ENCODE peak calls at places on chromosomes 16 and 17, in nine cellular contexts. One of them, this sample, is unnamed.

GRCh38 chr16:3945751-3946603 is 65.5 kb upstream of the CREBBP start:
- DNase-seq in activated T-cell treated with anti-CD3 and anti-CD28 coated beads, Interleukin-2, amount 50 U/mL, for 72 hours: no peak
- DNase-seq in central memory CD4-positive, alpha-beta T cell: no peak
- DNase-seq in activated CD4-positive, alpha-beta T cell treated with anti-CD3 and anti-CD28 coated beads, Interleukin-2, amount 50 U/mL, for 1 hour: no peak
- DNase-seq in GM10248: no peak
- DNase-seq in A549: peak; percentile 71
- DNase-seq in left cardiac atrium: peak; percentile 56
- DNase-seq in A172: peak; percentile 98
- DNase-seq in activated naive CD8-positive, alpha-beta T cell treated with anti-CD3 and anti-CD28 coated beads, Interleukin-2, amount 10 ng/mL, durations not matched to agents 7 days and 5 days: no peak
- DNase-seq in this sample: no peak

GRCh38 chr16:30740364-30741251 is 7.6 kb upstream of the PHKG2 start:
- DNase-seq in central memory CD4-positive, alpha-beta T cell: no peak
- DNase-seq in A172: peak; percentile 97
- DNase-seq in activated CD4-positive, alpha-beta T cell treated with anti-CD3 and anti-CD28 coated beads, Interleukin-2, amount 50 U/mL, for 1 hour: no peak
- DNase-seq in left cardiac atrium: peak; percentile 89
- DNase-seq in activated naive CD8-positive, alpha-beta T cell treated with anti-CD3 and anti-CD28 coated beads, Interleukin-2, amount 10 ng/mL, durations not matched to agents 7 days and 5 days: no peak
- DNase-seq in A549: peak; percentile 85
- DNase-seq in GM10248: no peak
- DNase-seq in activated T-cell treated with anti-CD3 and anti-CD28 coated beads, Interleukin-2, amount 50 U/mL, for 72 hours: peak; percentile 35
- DNase-seq in this sample: no peak

GRCh38 chr16:27430512-27430911 is 28.5 kb downstream of the IL21R start:
- DNase-seq in central memory CD4-positive, alpha-beta T cell: no peak
- DNase-seq in left cardiac atrium: no peak
- DNase-seq in GM10248: no peak
- DNase-seq in activated T-cell treated with anti-CD3 and anti-CD28 coated beads, Interleukin-2, amount 50 U/mL, for 72 hours: no peak
- DNase-seq in activated naive CD8-positive, alpha-beta T cell treated with anti-CD3 and anti-CD28 coated beads, Interleukin-2, amount 10 ng/mL, durations not matched to agents 7 days and 5 days: no peak
- DNase-seq in A549: no peak
- DNase-seq in A172: no peak
- DNase-seq in activated CD4-positive, alpha-beta T cell treated with anti-CD3 and anti-CD28 coated beads, Interleukin-2, amount 50 U/mL, for 1 hour: no peak
- DNase-seq in this sample: no peak

GRCh38 chr17:27532269-27533067 is 76.2 kb downstream of the KSR1 start:
- DNase-seq in central memory CD4-positive, alpha-beta T cell: no peak
- DNase-seq in activated T-cell treated with anti-CD3 and anti-CD28 coated beads, Interleukin-2, amount 50 U/mL, for 72 hours: no peak
- DNase-seq in activated naive CD8-positive, alpha-beta T cell treated with anti-CD3 and anti-CD28 coated beads, Interleukin-2, amount 10 ng/mL, durations not matched to agents 7 days and 5 days: no peak
- DNase-seq in GM10248: no peak
- DNase-seq in activated CD4-positive, alpha-beta T cell treated with anti-CD3 and anti-CD28 coated beads, Interleukin-2, amount 50 U/mL, for 1 hour: no peak
- DNase-seq in A549: no peak
- DNase-seq in left cardiac atrium: peak; percentile 48
- DNase-seq in A172: no peak
- DNase-seq in this sample: no peak

GRCh38 chr16:23668225-23668624 is 10.5 kb upstream of the PLK1 start:
- DNase-seq in left cardiac atrium: no peak
- DNase-seq in central memory CD4-positive, alpha-beta T cell: no peak
- DNase-seq in A172: no peak
- DNase-seq in activated CD4-positive, alpha-beta T cell treated with anti-CD3 and anti-CD28 coated beads, Interleukin-2, amount 50 U/mL, for 1 hour: no peak
- DNase-seq in activated T-cell treated with anti-CD3 and anti-CD28 coated beads, Interleukin-2, amount 50 U/mL, for 72 hours: no peak
- DNase-seq in activated naive CD8-positive, alpha-beta T cell treated with anti-CD3 and anti-CD28 coated beads, Interleukin-2, amount 10 ng/mL, durations not matched to agents 7 days and 5 days: no peak
- DNase-seq in GM10248: no peak
- DNase-seq in A549: no peak
- DNase-seq in this sample: no peak

GRCh38 chr16:1506494-1507213 is 13.5 kb downstream of the TELO2 start:
- DNase-seq in GM10248: no peak
- DNase-seq in activated naive CD8-positive, alpha-beta T cell treated with anti-CD3 and anti-CD28 coated beads, Interleukin-2, amount 10 ng/mL, durations not matched to agents 7 days and 5 days: no peak
- DNase-seq in central memory CD4-positive, alpha-beta T cell: no peak
- DNase-seq in A172: no peak
- DNase-seq in activated T-cell treated with anti-CD3 and anti-CD28 coated beads, Interleukin-2, amount 50 U/mL, for 72 hours: no peak
- DNase-seq in left cardiac atrium: no peak
- DNase-seq in activated CD4-positive, alpha-beta T cell treated with anti-CD3 and anti-CD28 coated beads, Interleukin-2, amount 50 U/mL, for 1 hour: no peak
- DNase-seq in A549: no peak
- DNase-seq in this sample: no peak

GRCh38 chr16:50955311-50955710 is 195.8 kb downstream of the SALL1 start:
- DNase-seq in A172: no peak
- DNase-seq in left cardiac atrium: no peak
- DNase-seq in activated naive CD8-positive, alpha-beta T cell treated with anti-CD3 and anti-CD28 coated beads, Interleukin-2, amount 10 ng/mL, durations not matched to agents 7 days and 5 days: no peak
- DNase-seq in central memory CD4-positive, alpha-beta T cell: no peak
- DNase-seq in A549: no peak
- DNase-seq in GM10248: no peak
- DNase-seq in activated T-cell treated with anti-CD3 and anti-CD28 coated beads, Interleukin-2, amount 50 U/mL, for 72 hours: no peak
- DNase-seq in activated CD4-positive, alpha-beta T cell treated with anti-CD3 and anti-CD28 coated beads, Interleukin-2, amount 50 U/mL, for 1 hour: no peak
- DNase-seq in this sample: no peak

GRCh38 chr16:72427001-72427785 is 255.2 kb upstream of the PMFBP1 start:
- DNase-seq in left cardiac atrium: no peak
- DNase-seq in A549: no peak
- DNase-seq in GM10248: no peak
- DNase-seq in central memory CD4-positive, alpha-beta T cell: no peak
- DNase-seq in activated naive CD8-positive, alpha-beta T cell treated with anti-CD3 and anti-CD28 coated beads, Interleukin-2, amount 10 ng/mL, durations not matched to agents 7 days and 5 days: no peak
- DNase-seq in activated T-cell treated with anti-CD3 and anti-CD28 coated beads, Interleukin-2, amount 50 U/mL, for 72 hours: no peak
- DNase-seq in A172: no peak
- DNase-seq in activated CD4-positive, alpha-beta T cell treated with anti-CD3 and anti-CD28 coated beads, Interleukin-2, amount 50 U/mL, for 1 hour: no peak
- DNase-seq in this sample: no peak

GRCh38 chr17:21029032-21029431 is 13.8 kb downstream of the USP22 start:
- DNase-seq in activated CD4-positive, alpha-beta T cell treated with anti-CD3 and anti-CD28 coated beads, Interleukin-2, amount 50 U/mL, for 1 hour: no peak
- DNase-seq in A172: no peak
- DNase-seq in central memory CD4-positive, alpha-beta T cell: no peak
- DNase-seq in GM10248: no peak
- DNase-seq in activated naive CD8-positive, alpha-beta T cell treated with anti-CD3 and anti-CD28 coated beads, Interleukin-2, amount 10 ng/mL, durations not matched to agents 7 days and 5 days: no peak
- DNase-seq in activated T-cell treated with anti-CD3 and anti-CD28 coated beads, Interleukin-2, amount 50 U/mL, for 72 hours: peak; percentile 64
- DNase-seq in left cardiac atrium: peak; percentile 52
- DNase-seq in A549: peak; percentile 30
- DNase-seq in this sample: no peak

GRCh38 chr17:67049025-67049739 is 4.8 kb downstream of the CACNG1 start:
- DNase-seq in activated naive CD8-positive, alpha-beta T cell treated with anti-CD3 and anti-CD28 coated beads, Interleukin-2, amount 10 ng/mL, durations not matched to agents 7 days and 5 days: no peak
- DNase-seq in central memory CD4-positive, alpha-beta T cell: no peak
- DNase-seq in activated CD4-positive, alpha-beta T cell treated with anti-CD3 and anti-CD28 coated beads, Interleukin-2, amount 50 U/mL, for 1 hour: no peak
- DNase-seq in A172: no peak
- DNase-seq in left cardiac atrium: no peak
- DNase-seq in activated T-cell treated with anti-CD3 and anti-CD28 coated beads, Interleukin-2, amount 50 U/mL, for 72 hours: no peak
- DNase-seq in GM10248: no peak
- DNase-seq in A549: no peak
- DNase-seq in this sample: no peak

GRCh38 chr16:58299757-58300349 is 5.0 kb upstream of the PRSS54 start:
- DNase-seq in GM10248: no peak
- DNase-seq in activated naive CD8-positive, alpha-beta T cell treated with anti-CD3 and anti-CD28 coated beads, Interleukin-2, amount 10 ng/mL, durations not matched to agents 7 days and 5 days: no peak
- DNase-seq in A172: peak; percentile 37
- DNase-seq in activated CD4-positive, alpha-beta T cell treated with anti-CD3 and anti-CD28 coated beads, Interleukin-2, amount 50 U/mL, for 1 hour: no peak
- DNase-seq in activated T-cell treated with anti-CD3 and anti-CD28 coated beads, Interleukin-2, amount 50 U/mL, for 72 hours: peak; percentile 34
- DNase-seq in central memory CD4-positive, alpha-beta T cell: no peak
- DNase-seq in left cardiac atrium: no peak
- DNase-seq in A549: peak; percentile 12
- DNase-seq in this sample: peak; percentile 33

GRCh38 chr16:30902070-30902972 is 5.9 kb downstream of the CTF1 start:
- DNase-seq in activated naive CD8-positive, alpha-beta T cell treated with anti-CD3 and anti-CD28 coated beads, Interleukin-2, amount 10 ng/mL, durations not matched to agents 7 days and 5 days: peak; percentile 87
- DNase-seq in activated T-cell treated with anti-CD3 and anti-CD28 coated beads, Interleukin-2, amount 50 U/mL, for 72 hours: peak; percentile 82
- DNase-seq in activated CD4-positive, alpha-beta T cell treated with anti-CD3 and anti-CD28 coated beads, Interleukin-2, amount 50 U/mL, for 1 hour: peak; percentile 48
- DNase-seq in left cardiac atrium: peak; percentile 79
- DNase-seq in GM10248: peak; percentile 85
- DNase-seq in A549: peak; percentile 77
- DNase-seq in central memory CD4-positive, alpha-beta T cell: peak; percentile 57
- DNase-seq in A172: no peak
- DNase-seq in this sample: peak; percentile 81

GRCh38 chr16:13957197-13958078 is 37.5 kb downstream of the ERCC4 start:
- DNase-seq in activated T-cell treated with anti-CD3 and anti-CD28 coated beads, Interleukin-2, amount 50 U/mL, for 72 hours: peak; percentile 19
- DNase-seq in A172: peak; percentile 97
- DNase-seq in A549: peak; percentile 99
- DNase-seq in GM10248: peak; percentile 59
- DNase-seq in central memory CD4-positive, alpha-beta T cell: no peak
- DNase-seq in activated naive CD8-positive, alpha-beta T cell treated with anti-CD3 and anti-CD28 coated beads, Interleukin-2, amount 10 ng/mL, durations not matched to agents 7 days and 5 days: no peak
- DNase-seq in activated CD4-positive, alpha-beta T cell treated with anti-CD3 and anti-CD28 coated beads, Interleukin-2, amount 50 U/mL, for 1 hour: no peak
- DNase-seq in left cardiac atrium: peak; percentile 74
- DNase-seq in this sample: no peak

GRCh38 chr17:27929990-27930389 is 36.8 kb upstream of the LYRM9 start:
- DNase-seq in A172: no peak
- DNase-seq in activated T-cell treated with anti-CD3 and anti-CD28 coated beads, Interleukin-2, amount 50 U/mL, for 72 hours: no peak
- DNase-seq in activated naive CD8-positive, alpha-beta T cell treated with anti-CD3 and anti-CD28 coated beads, Interleukin-2, amount 10 ng/mL, durations not matched to agents 7 days and 5 days: no peak
- DNase-seq in A549: peak; percentile 9
- DNase-seq in left cardiac atrium: no peak
- DNase-seq in activated CD4-positive, alpha-beta T cell treated with anti-CD3 and anti-CD28 coated beads, Interleukin-2, amount 50 U/mL, for 1 hour: no peak
- DNase-seq in GM10248: no peak
- DNase-seq in central memory CD4-positive, alpha-beta T cell: no peak
- DNase-seq in this sample: no peak

GRCh38 chr16:31429314-31429713 is 1.2 kb upstream of the COX6A2 start:
- DNase-seq in left cardiac atrium: no peak
- DNase-seq in activated CD4-positive, alpha-beta T cell treated with anti-CD3 and anti-CD28 coated beads, Interleukin-2, amount 50 U/mL, for 1 hour: no peak
- DNase-seq in activated T-cell treated with anti-CD3 and anti-CD28 coated beads, Interleukin-2, amount 50 U/mL, for 72 hours: no peak
- DNase-seq in activated naive CD8-positive, alpha-beta T cell treated with anti-CD3 and anti-CD28 coated beads, Interleukin-2, amount 10 ng/mL, durations not matched to agents 7 days and 5 days: no peak
- DNase-seq in A172: no peak
- DNase-seq in GM10248: no peak
- DNase-seq in A549: no peak
- DNase-seq in central memory CD4-positive, alpha-beta T cell: no peak
- DNase-seq in this sample: no peak

GRCh38 chr16:78134944-78135619 is 35.6 kb downstream of the WWOX start:
- DNase-seq in left cardiac atrium: no peak
- DNase-seq in activated CD4-positive, alpha-beta T cell treated with anti-CD3 and anti-CD28 coated beads, Interleukin-2, amount 50 U/mL, for 1 hour: no peak
- DNase-seq in activated naive CD8-positive, alpha-beta T cell treated with anti-CD3 and anti-CD28 coated beads, Interleukin-2, amount 10 ng/mL, durations not matched to agents 7 days and 5 days: no peak
- DNase-seq in GM10248: no peak
- DNase-seq in A172: no peak
- DNase-seq in central memory CD4-positive, alpha-beta T cell: no peak
- DNase-seq in A549: no peak
- DNase-seq in activated T-cell treated with anti-CD3 and anti-CD28 coated beads, Interleukin-2, amount 50 U/mL, for 72 hours: no peak
- DNase-seq in this sample: no peak

GRCh38 chr16:24430937-24431760 is 108.2 kb upstream of the RBBP6 start:
- DNase-seq in activated T-cell treated with anti-CD3 and anti-CD28 coated beads, Interleukin-2, amount 50 U/mL, for 72 hours: peak; percentile 1
- DNase-seq in left cardiac atrium: no peak
- DNase-seq in activated naive CD8-positive, alpha-beta T cell treated with anti-CD3 and anti-CD28 coated beads, Interleukin-2, amount 10 ng/mL, durations not matched to agents 7 days and 5 days: no peak
- DNase-seq in GM10248: no peak
- DNase-seq in activated CD4-positive, alpha-beta T cell treated with anti-CD3 and anti-CD28 coated beads, Interleukin-2, amount 50 U/mL, for 1 hour: no peak
- DNase-seq in A172: peak; percentile 73
- DNase-seq in A549: peak; percentile 42
- DNase-seq in central memory CD4-positive, alpha-beta T cell: no peak
- DNase-seq in this sample: no peak

GRCh38 chr17:3911271-3912053 is 4.8 kb downstream of the P2RX1 start:
- DNase-seq in GM10248: peak; percentile 88
- DNase-seq in activated T-cell treated with anti-CD3 and anti-CD28 coated beads, Interleukin-2, amount 50 U/mL, for 72 hours: peak; percentile 60
- DNase-seq in central memory CD4-positive, alpha-beta T cell: peak; percentile 86
- DNase-seq in A549: no peak
- DNase-seq in activated CD4-positive, alpha-beta T cell treated with anti-CD3 and anti-CD28 coated beads, Interleukin-2, amount 50 U/mL, for 1 hour: peak; percentile 65
- DNase-seq in activated naive CD8-positive, alpha-beta T cell treated with anti-CD3 and anti-CD28 coated beads, Interleukin-2, amount 10 ng/mL, durations not matched to agents 7 days and 5 days: peak; percentile 67
- DNase-seq in left cardiac atrium: peak; percentile 64
- DNase-seq in A172: no peak
- DNase-seq in this sample: peak; percentile 86

GRCh38 chr17:81805707-81806460 is 1.9 kb downstream of the GCGR start:
- DNase-seq in A172: no peak
- DNase-seq in central memory CD4-positive, alpha-beta T cell: no peak
- DNase-seq in left cardiac atrium: no peak
- DNase-seq in activated naive CD8-positive, alpha-beta T cell treated with anti-CD3 and anti-CD28 coated beads, Interleukin-2, amount 10 ng/mL, durations not matched to agents 7 days and 5 days: no peak
- DNase-seq in activated CD4-positive, alpha-beta T cell treated with anti-CD3 and anti-CD28 coated beads, Interleukin-2, amount 50 U/mL, for 1 hour: no peak
- DNase-seq in GM10248: no peak
- DNase-seq in A549: no peak
- DNase-seq in activated T-cell treated with anti-CD3 and anti-CD28 coated beads, Interleukin-2, amount 50 U/mL, for 72 hours: no peak
- DNase-seq in this sample: no peak

GRCh38 chr17:57889892-57890856 is 40.3 kb upstream of the MRPS23 start:
- DNase-seq in activated naive CD8-positive, alpha-beta T cell treated with anti-CD3 and anti-CD28 coated beads, Interleukin-2, amount 10 ng/mL, durations not matched to agents 7 days and 5 days: no peak
- DNase-seq in central memory CD4-positive, alpha-beta T cell: no peak
- DNase-seq in A549: peak; percentile 72
- DNase-seq in activated CD4-positive, alpha-beta T cell treated with anti-CD3 and anti-CD28 coated beads, Interleukin-2, amount 50 U/mL, for 1 hour: no peak
- DNase-seq in GM10248: no peak
- DNase-seq in activated T-cell treated with anti-CD3 and anti-CD28 coated beads, Interleukin-2, amount 50 U/mL, for 72 hours: no peak
- DNase-seq in left cardiac atrium: peak; percentile 84
- DNase-seq in A172: peak; percentile 80
- DNase-seq in this sample: no peak

GRCh38 chr17:80103061-80103481 is 1.7 kb downstream of the GAA start:
- DNase-seq in activated T-cell treated with anti-CD3 and anti-CD28 coated beads, Interleukin-2, amount 50 U/mL, for 72 hours: no peak
- DNase-seq in GM10248: no peak
- DNase-seq in left cardiac atrium: no peak
- DNase-seq in central memory CD4-positive, alpha-beta T cell: no peak
- DNase-seq in activated CD4-positive, alpha-beta T cell treated with anti-CD3 and anti-CD28 coated beads, Interleukin-2, amount 50 U/mL, for 1 hour: no peak
- DNase-seq in A549: no peak
- DNase-seq in A172: no peak
- DNase-seq in activated naive CD8-positive, alpha-beta T cell treated with anti-CD3 and anti-CD28 coated beads, Interleukin-2, amount 10 ng/mL, durations not matched to agents 7 days and 5 days: no peak
- DNase-seq in this sample: no peak

GRCh38 chr17:60170835-60171752 is 21.3 kb downstream of the CA4 start:
- DNase-seq in GM10248: no peak
- DNase-seq in A549: no peak
- DNase-seq in central memory CD4-positive, alpha-beta T cell: no peak
- DNase-seq in activated naive CD8-positive, alpha-beta T cell treated with anti-CD3 and anti-CD28 coated beads, Interleukin-2, amount 10 ng/mL, durations not matched to agents 7 days and 5 days: no peak
- DNase-seq in left cardiac atrium: no peak
- DNase-seq in activated CD4-positive, alpha-beta T cell treated with anti-CD3 and anti-CD28 coated beads, Interleukin-2, amount 50 U/mL, for 1 hour: no peak
- DNase-seq in activated T-cell treated with anti-CD3 and anti-CD28 coated beads, Interleukin-2, amount 50 U/mL, for 72 hours: no peak
- DNase-seq in A172: no peak
- DNase-seq in this sample: no peak

GRCh38 chr16:89130448-89130847 is 36.8 kb downstream of the ACSF3 start:
- DNase-seq in central memory CD4-positive, alpha-beta T cell: no peak
- DNase-seq in activated CD4-positive, alpha-beta T cell treated with anti-CD3 and anti-CD28 coated beads, Interleukin-2, amount 50 U/mL, for 1 hour: no peak
- DNase-seq in A172: no peak
- DNase-seq in A549: no peak
- DNase-seq in left cardiac atrium: no peak
- DNase-seq in activated T-cell treated with anti-CD3 and anti-CD28 coated beads, Interleukin-2, amount 50 U/mL, for 72 hours: no peak
- DNase-seq in GM10248: no peak
- DNase-seq in activated naive CD8-positive, alpha-beta T cell treated with anti-CD3 and anti-CD28 coated beads, Interleukin-2, amount 10 ng/mL, durations not matched to agents 7 days and 5 days: no peak
- DNase-seq in this sample: no peak